ENCODE peak calls at places on chromosomes 3 and 15, in six cellular contexts. G, K, Y, E, T and J are unnamed samples.

GRCh38 chr3:24963762-24964625 is 464.1 kb upstream of the RARB start:
- DNase-seq in G (peak; percentile 32), K (no peak), Y (peak; percentile 77), E (peak; percentile 37), T (no peak), J (no peak)

GRCh38 chr3:60246361-60246760 is 1004.9 kb downstream of the FHIT start:
- DNase-seq in G (no peak), K (no peak), Y (no peak), E (no peak), T (no peak), J (no peak)

GRCh38 chr3:185056908-185057307 is 96.0 kb downstream of the C3orf70 start:
- DNase-seq in G (no peak), K (no peak), Y (no peak), E (no peak), T (no peak), J (no peak)

GRCh38 chr3:49122022-49122421 is 1.4 kb upstream of the USP19 start:
- DNase-seq in G (no peak), K (no peak), Y (no peak), E (no peak), T (no peak), J (no peak)

GRCh38 chr3:62007036-62007435 is 366.3 kb downstream of the FEZF2 start:
- DNase-seq in G (no peak), K (no peak), Y (no peak), E (peak; percentile 31), T (no peak), J (no peak)

GRCh38 chr15:33068007-33068441 is 126.5 kb downstream of the FMN1 start:
- DNase-seq in G (peak; percentile 44), K (no peak), Y (peak; percentile 31), E (no peak), T (no peak), J (no peak)

GRCh38 chr15:92492556-92492955 is 98.9 kb downstream of the ST8SIA2 start:
- DNase-seq in G (no peak), K (no peak), Y (no peak), E (no peak), T (no peak), J (no peak)

GRCh38 chr15:47756872-47757271 is 39.6 kb downstream of the SEMA6D start:
- DNase-seq in G (peak; percentile 92), K (no peak), Y (peak; percentile 82), E (peak; percentile 67), T (peak; percentile 44), J (peak; percentile 89)

GRCh38 chr3:187967982-187968381 is 186.0 kb upstream of the LPP start:
- DNase-seq in G (no peak), K (no peak), Y (peak; percentile 55), E (peak; percentile 15), T (no peak), J (peak; percentile 64)

GRCh38 chr3:123036352-123037014 is 8.9 kb upstream of the SEMA5B start:
- DNase-seq in G (peak; percentile 84), K (no peak), Y (peak; percentile 76), E (peak; percentile 76), T (peak; percentile 8), J (peak; percentile 69)